ENCODE peak calls at places on chromosomes 12 and 14, in seven cellular contexts. Q is CD8-positive, alpha-beta T cell; X is mucosa of descending colon; H is GM23338; P is psoas muscle; I is fibroblast of lung; S is endodermal cell. O is an unnamed sample. For H3K4me1, the result is how much of the 10 kb centered on the place peaks cover.

GRCh38 chr14:71647086-71647784 is 285.0 kb upstream of the RGS6 start:
- DNase-seq in S (peak), I (no peak), P (no peak), H (peak), Q (no peak), X (no peak), O (no peak)

GRCh38 chr12:131044760-131045381 is 91.2 kb downstream of the ADGRD1 start:
- DNase-seq in H (no peak), S (no peak), P (peak), X (peak), Q (no peak), I (no peak), O (no peak)

GRCh38 chr12:131912526-131913274 is 16.4 kb upstream of the PUS1 start:
- DNase-seq in X (no peak), P (peak), S (no peak), I (peak), Q (no peak), H (no peak), O (no peak)

GRCh38 chr12:95959107-95959506 is 16.0 kb downstream of the AMDHD1 start:
- DNase-seq in I (peak), S (peak), Q (no peak), H (peak), X (no peak), P (no peak), O (no peak)

GRCh38 chr12:76636141-76636692 is 76.6 kb upstream of the OSBPL8 start:
- DNase-seq in I (peak), S (peak), H (peak), P (no peak), X (no peak), Q (no peak), O (no peak)

GRCh38 chr12:10031318-10031717 is 836 bp downstream of the CLEC9A start:
- DNase-seq in I (peak), S (no peak), H (peak), X (no peak), Q (no peak), P (no peak), O (no peak)

GRCh38 chr12:29234965-29235364 is 85.9 kb downstream of the FAR2 start:
- DNase-seq in P (no peak), S (no peak), X (no peak), Q (no peak), H (no peak), I (peak), O (no peak)

GRCh38 chr14:100722367-100722766 is 4.3 kb upstream of the DLK1 start:
- DNase-seq in X (no peak), S (no peak), P (no peak), Q (no peak), I (no peak), H (no peak), O (no peak)

GRCh38 chr14:22070119-22070982 is 396.7 kb upstream of the OR4E1 start:
- DNase-seq in S (peak), X (peak), P (peak), I (no peak), Q (peak), H (peak), O (peak)

GRCh38 chr12:65948320-65949008 is 124.2 kb downstream of the HMGA2 start:
- DNase-seq in H (no peak), I (peak), Q (no peak), S (no peak), P (peak), X (peak), O (no peak)

GRCh38 chr14:65222434-65222833 is 120.1 kb upstream of the MAX start:
- DNase-seq in I (peak), P (peak), X (peak), S (peak), H (peak), Q (peak), O (peak)

GRCh38 chr14:90555126-90556049 is 158.6 kb downstream of the CALM1 start:
- DNase-seq in X (no peak), P (peak), Q (no peak), I (no peak), H (no peak), S (no peak), O (no peak)

GRCh38 chr12:69639400-69640016 is 28.8 kb upstream of the LRRC10 start:
- DNase-seq in I (peak), Q (peak), H (peak), P (peak), X (no peak), S (peak), O (peak)

GRCh38 chr12:51687142-51687935 is 96.3 kb downstream of the SCN8A start:
- DNase-seq in S (no peak), P (no peak), Q (no peak), I (peak), H (no peak), X (no peak), O (no peak)

GRCh38 chr12:109680521-109681030 is 33.0 kb upstream of the FAM222A start:
- DNase-seq in P (no peak), Q (no peak), I (no peak), S (no peak), H (no peak), X (no peak), O (no peak)

GRCh38 chr12:93803408-93803807 is 126.2 kb downstream of the CRADD start:
- DNase-seq in I (peak), P (no peak), S (no peak), Q (no peak), X (no peak), H (no peak), O (no peak)

GRCh38 chr14:74042296-74042695 is 23.1 kb downstream of the BBOF1 start:
- DNase-seq in P (no peak), H (no peak), Q (no peak), I (no peak), S (no peak), X (no peak), O (no peak)

GRCh38 chr12:13164859-13165577 is 31.5 kb upstream of the EMP1 start:
- DNase-seq in X (no peak), Q (no peak), H (no peak), I (no peak), P (no peak), S (no peak), O (no peak)

GRCh38 chr14:67583711-67584644 is 16.1 kb downstream of the PIGH start:
- DNase-seq in P (no peak), I (peak), X (no peak), Q (no peak), S (peak), H (peak), O (peak)

GRCh38 chr12:30719060-30719459 is 23.4 kb upstream of the IPO8 start:
- DNase-seq in S (no peak), I (peak), P (no peak), X (no peak), H (no peak), Q (no peak), O (no peak)

GRCh38 chr14:95313246-95313645 is 6.5 kb downstream of the CLMN start:
- DNase-seq in H (no peak), Q (no peak), P (no peak), I (no peak), X (no peak), S (no peak), O (no peak)

GRCh38 chr14:46368275-46368674 is 283.3 kb downstream of the RPL10L start:
- DNase-seq in P (no peak), X (no peak), Q (no peak), I (no peak), H (no peak), S (peak), O (no peak)

GRCh38 chr14:23285530-23286019 is 357 bp downstream of the HOMEZ start:
- DNase-seq in H (peak), Q (no peak), I (no peak), S (no peak), P (no peak), X (no peak), O (no peak)

GRCh38 chr12:62265511-62265910 is 5.3 kb downstream of the USP15 start:
- DNase-seq in X (no peak), I (no peak), S (no peak), P (no peak), H (no peak), Q (no peak), O (no peak)

GRCh38 chr12:130418261-130418660 is 80.6 kb downstream of the PIWIL1 start:
- DNase-seq in Q (no peak), P (no peak), H (no peak), I (no peak), S (no peak), X (no peak), O (no peak)

GRCh38 chr14:94748667-94749347 is 21.1 kb downstream of the GSC start:
- DNase-seq in X (no peak), Q (no peak), I (no peak), P (no peak), S (peak), H (peak), O (no peak)

GRCh38 chr12:85814116-85814515 is 22.1 kb downstream of the RASSF9 start:
- DNase-seq in I (no peak), X (no peak), Q (no peak), P (no peak), S (no peak), H (no peak), O (no peak)

GRCh38 chr12:89016970-89017778 is 335.1 kb downstream of the DUSP6 start:
- DNase-seq in P (no peak), I (peak), S (peak), X (peak), Q (no peak), H (peak), O (peak)

GRCh38 chr14:20679907-20680306 is 4.5 kb upstream of the RNASE4 start:
- DNase-seq in S (peak), Q (no peak), P (no peak), I (no peak), H (peak), X (no peak), O (peak)

GRCh38 chr12:110256780-110257431 is 24.1 kb upstream of the ATP2A2 start:
- DNase-seq in P (peak), H (no peak), S (peak), X (no peak), I (no peak), Q (no peak), O (no peak)

GRCh38 chr14:32413967-32414640 is 85.0 kb downstream of the AKAP6 start:
- DNase-seq in X (no peak), Q (no peak), H (no peak), I (no peak), P (no peak), S (no peak), O (no peak)

GRCh38 chr14:29274890-29275651 is 508.5 kb downstream of the FOXG1 start:
- DNase-seq in I (no peak), P (no peak), H (no peak), S (no peak), X (no peak), Q (no peak), O (no peak)

GRCh38 chr12:68364893-68365725 is 32.9 kb upstream of the MDM1 start:
- DNase-seq in Q (peak), P (peak), H (peak), X (peak), I (peak), S (peak), O (peak)

GRCh38 chr12:93939641-93940040 is 208.7 kb upstream of the PLXNC1 start:
- DNase-seq in S (no peak), X (no peak), Q (no peak), I (no peak), P (no peak), H (no peak), O (no peak)

GRCh38 chr12:109621271-109621671 is 47.7 kb downstream of the MVK start:
- DNase-seq in Q (no peak), S (no peak), X (no peak), P (no peak), I (no peak), H (no peak), O (no peak)

GRCh38 chr14:22861651-22862050 is 9.9 kb upstream of the LRP10 start:
- DNase-seq in P (no peak), H (no peak), X (no peak), S (no peak), Q (no peak), I (no peak), O (no peak)

GRCh38 chr14:91870001-91870400 is 2.7 kb upstream of the TC2N start:
- DNase-seq in I (no peak), Q (peak), P (no peak), H (no peak), S (no peak), X (peak), O (peak)
- H3K4me1 ChIP-seq in I (under half), Q (half or more), P (under half), H (under half), S (under half), X (under half), O (half or more)

DNA sequence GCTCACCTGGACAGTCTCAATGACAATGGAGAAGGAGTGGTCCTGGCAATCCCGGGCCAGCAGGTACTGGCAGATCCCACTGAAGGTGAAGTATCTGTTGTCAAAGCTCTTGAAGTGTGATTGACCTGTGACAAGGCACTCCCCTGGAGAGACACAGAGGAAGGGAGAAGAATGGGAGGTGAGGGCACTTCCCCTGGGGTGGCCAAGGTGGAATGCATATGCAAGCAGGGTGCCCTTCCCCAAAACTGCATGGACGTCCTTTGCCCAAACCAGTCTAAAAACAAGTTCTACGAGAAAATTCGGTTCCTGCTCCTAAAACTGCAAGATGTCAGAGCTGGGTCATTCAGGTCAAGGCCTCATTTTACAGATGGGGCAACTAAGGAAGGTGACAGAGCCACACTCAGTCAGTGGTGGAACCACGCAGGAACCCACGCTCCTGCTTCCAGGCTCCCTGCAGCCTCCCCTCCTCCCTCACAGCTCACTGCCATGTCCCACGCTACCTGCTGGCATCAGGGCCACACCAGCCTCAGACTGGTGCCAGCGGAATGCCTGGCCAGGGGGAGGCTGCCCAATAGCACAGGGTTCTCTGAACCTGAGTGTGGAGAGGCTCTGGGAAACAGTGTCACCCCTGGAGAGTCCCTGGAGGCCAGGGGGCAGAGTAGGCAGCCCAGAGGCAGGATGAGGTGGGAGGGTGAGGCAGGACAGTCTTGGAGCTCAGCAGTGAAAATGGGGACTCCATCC is 59.2 kb downstream of the VWF start:
- DNase-seq in P (no peak), X (no peak), I (no peak), Q (no peak), S (no peak), H (no peak), O (no peak)
- H3K4me1 ChIP-seq in P (under half), X (under half), I (under half), Q (under half), S (under half), H (under half), O (under half)

DNA sequence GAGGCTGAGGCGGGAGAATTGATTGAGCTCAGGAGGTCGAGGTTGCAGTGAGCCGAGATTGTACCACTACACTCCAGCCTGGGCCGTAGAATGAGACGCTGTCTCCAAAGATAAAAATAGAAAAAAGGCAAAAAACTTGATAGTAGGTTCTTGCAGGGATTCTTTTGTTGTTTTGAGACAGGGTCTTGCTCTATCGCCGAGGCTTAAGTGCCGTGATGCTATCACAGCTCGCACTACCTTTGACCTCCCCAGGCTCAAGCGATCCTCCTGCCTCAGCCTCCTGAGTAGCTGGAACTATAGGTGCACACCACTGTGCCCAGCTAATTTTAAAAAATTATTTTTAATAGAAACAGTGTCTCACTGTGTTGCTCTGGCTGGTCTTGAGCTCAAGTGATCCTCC is 4.7 kb downstream of the GOLGA5 start:
- DNase-seq in Q (no peak), P (no peak), S (no peak), H (no peak), X (no peak), I (no peak), O (no peak)
- H3K4me1 ChIP-seq in Q (under half), P (under half), S (under half), H (under half), X (under half), I (under half), O (under half)

GRCh38 chr12:106140223-106140986 is 1.7 kb upstream of the NUAK1 start:
- DNase-seq in P (peak), X (no peak), S (peak), H (no peak), I (no peak), Q (no peak), O (no peak)

GRCh38 chr12:106141003-106141402 is 2.2 kb upstream of the NUAK1 start:
- DNase-seq in S (peak), X (no peak), H (no peak), Q (no peak), P (no peak), I (no peak), O (no peak)

GRCh38 chr12:106139422-106140141 is 828 bp upstream of the NUAK1 start:
- DNase-seq in I (peak), Q (no peak), P (peak), S (peak), H (peak), X (peak), O (no peak)

GRCh38 chr12:106142591-106143261 is 4.0 kb upstream of the NUAK1 start:
- DNase-seq in P (no peak), S (peak), Q (no peak), I (no peak), H (no peak), X (no peak), O (no peak)

GRCh38 chr12:106141452-106141851 is 2.7 kb upstream of the NUAK1 start:
- DNase-seq in Q (no peak), S (peak), H (no peak), I (peak), P (no peak), X (no peak), O (no peak)
- H3K4me1 ChIP-seq in Q (under half), S (under half), H (half or more), I (under half), P (half or more), X (under half), O (under half)

DNA sequence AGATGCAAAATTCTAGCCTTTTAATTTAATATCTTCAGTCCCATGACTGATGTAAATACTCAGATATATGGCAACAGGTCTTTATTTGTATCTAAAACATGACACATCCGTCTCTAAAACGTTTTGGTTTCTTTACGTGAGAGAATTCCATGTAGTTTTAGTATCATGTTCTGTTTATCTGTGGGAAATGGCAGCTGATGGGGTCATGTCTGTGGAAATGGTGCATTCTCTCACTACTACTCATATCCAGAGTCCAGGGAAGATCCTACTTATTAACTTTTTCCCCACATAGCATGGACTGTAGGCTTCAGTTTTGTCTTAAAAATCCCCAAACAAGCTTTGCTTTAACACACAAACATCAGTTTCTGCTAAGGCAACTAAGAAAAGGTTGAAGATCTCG is 53.8 kb downstream of the SPTLC2 start:
- DNase-seq in H (no peak), S (no peak), X (no peak), I (peak), Q (no peak), P (no peak), O (no peak)
- H3K4me1 ChIP-seq in H (under half), S (under half), X (under half), I (under half), Q (under half), P (under half), O (under half)

GRCh38 chr12:123850246-123851134 is 88.4 kb downstream of the DNAH10 start:
- DNase-seq in H (no peak), Q (no peak), X (no peak), P (no peak), S (peak), I (no peak), O (no peak)

GRCh38 chr12:123853401-123854070 is 91.4 kb downstream of the DNAH10 start:
- DNase-seq in H (no peak), Q (no peak), X (no peak), P (no peak), S (peak), I (no peak), O (no peak)

GRCh38 chr12:123856681-123857080 is 94.6 kb downstream of the DNAH10 start:
- DNase-seq in H (no peak), Q (no peak), I (no peak), X (no peak), S (no peak), P (no peak), O (no peak)

GRCh38 chr12:123854918-123855317 is 92.8 kb downstream of the DNAH10 start:
- DNase-seq in X (no peak), Q (no peak), I (no peak), P (no peak), H (peak), S (peak), O (no peak)

DNA sequence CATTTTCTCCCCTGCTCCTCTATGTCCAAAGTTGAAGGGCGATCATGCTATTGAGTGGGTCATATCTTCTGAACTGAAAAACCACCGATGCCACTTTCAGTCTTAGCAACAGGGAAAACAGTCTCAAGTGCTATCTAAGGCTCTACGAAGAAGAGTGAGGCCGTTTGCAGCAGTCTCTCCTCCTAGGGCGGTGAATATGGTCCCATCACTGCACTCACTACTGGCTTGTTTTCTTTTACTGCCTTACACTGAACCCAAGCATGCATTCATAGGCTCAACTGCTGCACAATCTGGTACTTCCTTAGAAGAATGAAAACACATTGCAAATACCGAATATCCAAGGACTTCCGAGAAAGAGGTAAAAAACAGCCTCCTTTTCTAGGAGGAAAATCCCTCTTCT is 92.1 kb downstream of the DNAH10 start:
- DNase-seq in P (no peak), S (peak), Q (no peak), X (no peak), I (no peak), H (no peak), O (no peak)
- H3K4me1 ChIP-seq in P (under half), S (under half), Q (under half), X (under half), I (under half), H (under half), O (under half)

DNA sequence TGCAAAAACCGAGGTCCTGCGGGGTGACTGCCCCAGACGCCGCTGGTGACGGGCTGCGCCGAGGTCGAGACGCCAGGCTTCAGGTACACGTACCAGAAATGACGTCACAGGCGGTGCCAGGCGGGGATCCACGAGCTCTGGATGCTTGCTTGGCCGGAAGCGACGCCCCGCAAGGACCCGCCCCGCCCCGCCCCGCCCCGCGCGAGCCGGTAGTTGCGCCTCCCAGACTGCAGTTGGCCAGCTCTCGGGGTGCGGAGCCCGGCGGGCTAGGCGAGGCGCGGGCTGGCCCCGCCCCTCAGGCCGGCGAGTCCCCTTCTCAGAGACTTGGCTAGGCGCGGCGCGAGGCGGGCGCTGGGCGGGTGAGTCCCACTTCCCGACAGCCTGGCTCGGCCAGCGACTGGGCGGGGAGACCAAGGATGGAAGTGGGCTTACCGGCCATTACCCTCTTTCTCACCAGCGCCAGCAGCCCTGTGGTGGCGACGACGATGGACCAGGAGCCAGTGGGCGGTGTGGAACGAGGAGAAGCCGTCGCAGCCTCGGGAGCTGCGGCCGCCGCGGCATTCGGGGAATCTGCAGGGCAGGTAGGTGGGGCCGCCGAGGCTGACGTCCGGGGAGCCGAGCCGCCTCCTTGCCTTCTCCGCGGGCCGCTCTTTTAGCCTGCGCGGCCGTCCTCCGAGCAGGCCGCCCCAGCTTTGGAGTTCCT is at the start of gene FAM177A1:
- DNase-seq in H (peak), X (peak), S (peak), I (peak), Q (peak), P (peak), O (peak)
- H3K4me1 ChIP-seq in H (under half), X (under half), S (under half), I (under half), Q (under half), P (under half), O (under half)

O was measured in CD8-positive, alpha-beta memory T cell.